ENCODE peak calls at places on chromosomes 5 and 9, in four cellular contexts. D, H, L and T are unnamed samples.

GRCh38 chr5:2278825-2279224 is 396.1 kb upstream of the IRX4 start:
- DNase-seq in L (no peak), D (no peak), H (no peak), T (no peak)

GRCh38 chr5:68505917-68506860 is 290.6 kb downstream of the PIK3R1 start:
- DNase-seq in H (peak; percentile 42), L (no peak), D (peak; percentile 5), T (no peak)

GRCh38 chr9:89639367-89639795 is 34.6 kb downstream of the GADD45G start:
- DNase-seq in H (no peak), D (no peak), L (no peak), T (no peak)

GRCh38 chr9:114198249-114199040 is 43.1 kb downstream of the COL27A1 start:
- DNase-seq in H (no peak), D (no peak), L (no peak), T (no peak)

GRCh38 chr9:16726023-16726422 is 144.4 kb downstream of the BNC2 start:
- DNase-seq in D (no peak), L (peak; percentile 9), H (no peak), T (no peak)

GRCh38 chr5:103505581-103506305 is 56.8 kb downstream of the NUDT12 start:
- DNase-seq in H (no peak), D (no peak), L (no peak), T (no peak)

GRCh38 chr5:135491038-135491551 is 38.9 kb upstream of the TIFAB start:
- DNase-seq in D (no peak), L (no peak), H (no peak), T (no peak)

GRCh38 chr5:73380052-73380451 is 68.5 kb downstream of the FOXD1 start:
- DNase-seq in H (no peak), L (no peak), D (no peak), T (no peak)

GRCh38 chr9:70013598-70014196 is 30.0 kb upstream of the MAMDC2 start:
- DNase-seq in H (peak; percentile 65), L (no peak), D (no peak), T (no peak)

GRCh38 chr5:15459200-15459599 is 40.8 kb upstream of the FBXL7 start:
- DNase-seq in H (no peak), L (no peak), D (no peak), T (no peak)

DNA sequence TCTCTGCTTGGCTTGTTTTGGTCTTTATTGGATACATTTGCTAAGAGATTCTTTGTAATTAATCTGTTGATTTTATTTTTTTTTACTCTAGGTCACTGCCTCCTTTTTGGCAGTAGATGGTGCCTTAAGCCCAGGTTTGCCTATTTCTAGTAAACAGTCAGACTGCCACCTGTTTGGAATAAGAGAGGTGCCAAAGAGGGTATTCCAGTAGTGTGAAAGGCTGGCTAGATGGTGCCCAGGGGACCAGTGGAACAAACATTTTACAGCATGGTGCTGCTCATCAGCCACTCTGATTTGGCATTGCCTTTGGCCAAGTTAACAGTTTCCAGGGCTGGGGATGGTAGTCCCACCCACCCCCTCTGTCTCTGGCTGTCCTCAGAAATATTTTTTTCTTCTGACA is 36.7 kb upstream of the FBXL7 start:
- DNase-seq in H (no peak), D (no peak), L (no peak), T (no peak)
- TF ChIP-seq CTCF in H (no peak), D (peak; percentile 37), L (no peak), T (peak; percentile 5)

DNA sequence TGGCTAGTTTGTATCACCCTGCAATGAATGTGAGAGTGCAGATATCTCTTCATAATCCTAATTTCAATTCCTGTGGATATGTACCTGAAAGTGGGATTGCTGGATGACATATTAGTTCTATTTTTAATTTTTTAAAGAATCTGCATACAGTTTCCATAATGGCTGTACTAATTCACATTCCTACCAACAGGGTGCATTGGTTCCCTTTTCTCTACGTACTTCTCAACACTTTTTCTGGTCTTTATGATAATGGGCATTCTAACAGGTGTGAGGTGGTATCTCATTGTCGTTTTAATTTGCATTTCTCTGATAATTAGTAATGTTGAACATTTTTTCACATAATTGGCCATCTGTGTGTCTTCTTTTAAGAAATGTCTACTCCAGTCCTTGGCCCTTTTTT is 927.5 kb downstream of the DTWD2 start:
- DNase-seq in D (no peak), H (no peak), L (no peak), T (no peak)
- TF ChIP-seq CTCF in D (no peak), H (peak; percentile 49), L (no peak), T (no peak)

GRCh38 chr5:178080056-178080455 is 33.3 kb upstream of the N4BP3 start:
- DNase-seq in L (no peak), H (no peak), D (no peak), T (no peak)
- TF ChIP-seq CTCF in L (no peak), H (no peak), D (no peak), T (no peak)

GRCh38 chr5:90173299-90174030 is 236.1 kb downstream of the CETN3 start:
- DNase-seq in D (no peak), L (no peak), H (no peak), T (no peak)

GRCh38 chr5:90170231-90170630 is 239.3 kb downstream of the CETN3 start:
- DNase-seq in H (no peak), D (no peak), L (no peak), T (no peak)

GRCh38 chr5:90166816-90167215 is 242.7 kb downstream of the CETN3 start:
- DNase-seq in H (no peak), L (no peak), D (no peak), T (no peak)

GRCh38 chr5:90169078-90169477 is 240.5 kb downstream of the CETN3 start:
- DNase-seq in D (no peak), L (peak; percentile 41), H (no peak), T (no peak)

GRCh38 chr5:90168399-90168798 is 241.2 kb downstream of the CETN3 start:
- DNase-seq in D (no peak), L (no peak), H (no peak), T (no peak)
- TF ChIP-seq CTCF in D (no peak), L (no peak), H (no peak), T (no peak)

GRCh38 chr5:60959156-60959555 is 14.2 kb downstream of the NDUFAF2 start:
- DNase-seq in D (no peak), L (no peak), H (peak; percentile 39), T (no peak)

GRCh38 chr5:60958712-60959111 is 13.7 kb downstream of the NDUFAF2 start:
- DNase-seq in L (no peak), D (no peak), H (no peak), T (no peak)

GRCh38 chr5:60958088-60958487 is 13.1 kb downstream of the NDUFAF2 start:
- DNase-seq in D (no peak), H (no peak), L (no peak), T (no peak)

GRCh38 chr5:60961685-60962084 is 16.7 kb downstream of the NDUFAF2 start:
- DNase-seq in D (no peak), H (no peak), L (no peak), T (no peak)

DNA sequence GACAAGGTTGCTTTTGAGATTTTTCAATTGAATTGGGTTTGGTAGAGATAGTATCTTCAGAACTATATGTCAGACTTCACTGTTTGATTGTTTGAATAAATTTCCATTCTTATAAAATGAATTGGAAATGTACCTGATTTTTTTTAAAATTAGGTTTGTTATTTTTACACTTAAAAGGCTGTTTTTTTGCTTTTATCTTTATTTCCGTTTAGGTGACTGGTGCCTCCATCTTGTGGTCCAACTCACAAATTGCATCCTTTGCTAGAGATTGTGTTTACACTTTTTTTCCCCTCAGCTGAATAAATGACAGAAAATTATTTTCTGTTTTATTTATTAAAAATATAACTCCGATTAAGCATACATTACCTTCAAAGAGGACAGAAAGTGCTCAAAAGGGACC is 15.6 kb downstream of the NDUFAF2 start:
- DNase-seq in H (no peak), D (no peak), L (no peak), T (no peak)
- TF ChIP-seq CTCF in H (peak; percentile 75), D (peak; percentile 44), L (no peak), T (peak; percentile 29)